ENCODE peak calls at places on chromosomes 4 and X, in seven cellular contexts. Q, J, I, X, F, S and E are unnamed samples.

GRCh38 chr4:11814758-11815157 is 386.1 kb upstream of the HS3ST1 start:
- DNase-seq in Q (no peak), J (no peak), I (no peak), X (no peak), F (no peak), S (no peak), E (no peak)

GRCh38 chr4:5292091-5292490 is 240.8 kb downstream of the STK32B start:
- DNase-seq in Q (no peak), J (no peak), I (no peak), X (no peak), F (no peak), S (no peak), E (no peak)

GRCh38 chr4:160136021-160136420 is 1033.1 kb downstream of the RAPGEF2 start:
- DNase-seq in Q (no peak), J (no peak), I (no peak), X (no peak), F (no peak), S (no peak), E (no peak)

GRCh38 chr4:86500527-86500926 is 93.6 kb upstream of the PTPN13 start:
- DNase-seq in Q (peak), J (no peak), I (no peak), X (no peak), F (peak), S (no peak), E (no peak)

GRCh38 chr4:3786196-3786869 is 20.1 kb downstream of the ADRA2C start:
- DNase-seq in Q (no peak), J (no peak), I (peak), X (no peak), F (peak), S (no peak), E (no peak)

GRCh38 chr4:176588436-176588835 is 204.3 kb downstream of the VEGFC start:
- DNase-seq in Q (no peak), J (no peak), I (no peak), X (no peak), F (no peak), S (no peak), E (no peak)

GRCh38 chr4:149595500-149595899 is 220.1 kb downstream of the IQCM start:
- DNase-seq in Q (no peak), J (no peak), I (no peak), X (no peak), F (no peak), S (no peak), E (no peak)

GRCh38 chr4:44629280-44629866 is 22.1 kb downstream of the YIPF7 start:
- DNase-seq in Q (peak), J (peak), I (no peak), X (no peak), F (peak), S (no peak), E (no peak)

GRCh38 chr4:73103799-73104503 is 34.4 kb upstream of the COX18 start:
- DNase-seq in Q (peak), J (no peak), I (no peak), X (no peak), F (no peak), S (no peak), E (no peak)

GRCh38 chr4:85039526-85039925 is 73.0 kb upstream of the WDFY3 start:
- DNase-seq in Q (peak), J (no peak), I (no peak), X (no peak), F (peak), S (no peak), E (no peak)

GRCh38 chr4:77193511-77194236 is 36.7 kb downstream of the CCNG2 start:
- DNase-seq in Q (no peak), J (peak), I (peak), X (peak), F (no peak), S (peak), E (no peak)

GRCh38 chr4:74501579-74501978 is 56.6 kb downstream of the AREG start:
- DNase-seq in Q (peak), J (no peak), I (no peak), X (no peak), F (peak), S (no peak), E (no peak)

GRCh38 chrX:52341493-52341892 is 27.3 kb upstream of the XAGE2 start:
- DNase-seq in Q (peak), J (no peak), I (no peak), X (no peak), F (peak), S (no peak), E (no peak)

GRCh38 chr4:64330143-64330542 is 79.1 kb downstream of the TECRL start:
- DNase-seq in Q (no peak), J (no peak), I (no peak), X (no peak), F (no peak), S (no peak), E (no peak)

GRCh38 chr4:9977518-9978031 is 43.7 kb downstream of the SLC2A9 start:
- DNase-seq in Q (no peak), J (no peak), I (no peak), X (no peak), F (no peak), S (no peak), E (no peak)

GRCh38 chrX:136204571-136204970 is 46.6 kb downstream of the MAP7D3 start:
- DNase-seq in Q (peak), J (no peak), I (no peak), X (no peak), F (peak), S (no peak), E (no peak)